ENCODE peak calls at places on chromosomes 6 and 20, in six cellular contexts. N is WTC11, A is mucosa of descending colon, E is endodermal cell, L is cardiac muscle cell, W is A549. J is an unnamed sample.

GRCh38 chr6:92559002-92559401 is 860.4 kb downstream of the EPHA7 start:
- DNase-seq in E (no peak), W (no peak), L (no peak), N (no peak), A (no peak), J (no peak)

GRCh38 chr6:157521665-157522335 is 140.8 kb downstream of the ZDHHC14 start:
- DNase-seq in N (no peak), L (peak; percentile 25), E (no peak), W (no peak), A (no peak), J (no peak)

GRCh38 chr20:45798935-45799642 is 7.3 kb downstream of the DNTTIP1 start:
- DNase-seq in L (peak; percentile 60), N (peak; percentile 75), E (peak; percentile 90), W (peak; percentile 66), A (no peak), J (peak; percentile 57)

GRCh38 chr20:49534314-49534713 is 33.6 kb downstream of the PTGIS start:
- DNase-seq in N (peak; percentile 76), A (no peak), E (peak; percentile 91), L (peak; percentile 70), W (peak; percentile 80), J (no peak)

GRCh38 chr6:14092861-14093789 is 24.4 kb upstream of the CD83 start:
- DNase-seq in N (no peak), A (no peak), L (no peak), W (no peak), E (no peak), J (no peak)

GRCh38 chr6:80623066-80623815 is 516.8 kb downstream of the BCKDHB start:
- DNase-seq in E (no peak), W (no peak), N (no peak), A (no peak), L (no peak), J (no peak)

GRCh38 chr6:97294451-97294850 is 11.4 kb upstream of the MMS22L start:
- DNase-seq in A (no peak), W (no peak), N (no peak), L (peak; percentile 39), E (no peak), J (no peak)

GRCh38 chr6:37638414-37639079 is 59.1 kb downstream of the MDGA1 start:
- DNase-seq in W (no peak), A (no peak), L (peak; percentile 29), E (no peak), N (no peak), J (no peak)

GRCh38 chr20:57881466-57882405 is 171.9 kb upstream of the PMEPA1 start:
- DNase-seq in W (no peak), E (no peak), L (no peak), N (no peak), A (no peak), J (no peak)

GRCh38 chr6:1606533-1607235 is 3.0 kb upstream of the FOXC1 start:
- DNase-seq in L (no peak), N (peak; percentile 75), A (no peak), W (no peak), E (peak; percentile 95), J (no peak)

GRCh38 chr6:128731249-128732165 is 151.4 kb upstream of the LAMA2 start:
- DNase-seq in A (no peak), L (peak; percentile 68), W (peak; percentile 8), N (no peak), E (peak; percentile 64), J (no peak)

GRCh38 chr6:161169690-161170089 is 104.2 kb downstream of the AGPAT4 start:
- DNase-seq in E (peak; percentile 34), L (peak; percentile 52), W (no peak), N (no peak), A (no peak), J (no peak)

GRCh38 chr6:20540683-20541082 is 6.4 kb downstream of the CDKAL1 start:
- DNase-seq in E (no peak), N (no peak), A (no peak), W (no peak), L (no peak), J (no peak)

GRCh38 chr6:43376551-43376981 is 7.1 kb upstream of the ZNF318 start:
- DNase-seq in E (no peak), W (no peak), L (no peak), N (no peak), A (no peak), J (no peak)

GRCh38 chr6:163415620-163416379 is 1.3 kb downstream of the QKI start:
- DNase-seq in A (peak; percentile 42), L (peak; percentile 67), W (peak; percentile 46), N (no peak), E (peak; percentile 72), J (no peak)

GRCh38 chr6:112225691-112226090 is 28.7 kb downstream of the LAMA4 start:
- DNase-seq in W (no peak), N (no peak), E (no peak), A (no peak), L (no peak), J (no peak)

GRCh38 chr20:22389836-22390542 is 194.4 kb downstream of the FOXA2 start:
- DNase-seq in N (peak; percentile 52), A (no peak), L (peak; percentile 14), W (peak; percentile 76), E (peak; percentile 85), J (no peak)

GRCh38 chr20:5834436-5835005 is 84.3 kb downstream of the SHLD1 start:
- DNase-seq in A (no peak), L (no peak), E (no peak), N (no peak), W (no peak), J (no peak)

GRCh38 chr20:57426831-57427230 is 35.6 kb downstream of the RBM38 start:
- DNase-seq in W (no peak), L (no peak), E (no peak), A (no peak), N (no peak), J (no peak)

GRCh38 chr20:51571470-51571794 is 28.9 kb upstream of the NFATC2 start:
- DNase-seq in E (no peak), L (no peak), W (no peak), A (no peak), N (no peak), J (no peak)

GRCh38 chr20:8718214-8718613 is 350.7 kb upstream of the PLCB4 start:
- DNase-seq in E (no peak), N (no peak), W (no peak), L (no peak), A (no peak), J (no peak)

GRCh38 chr20:8722277-8722928 is 346.5 kb upstream of the PLCB4 start:
- DNase-seq in L (peak; percentile 84), A (no peak), E (peak; percentile 67), W (peak; percentile 37), N (peak; percentile 22), J (no peak)

GRCh38 chr20:8723296-8723695 is 345.6 kb upstream of the PLCB4 start:
- DNase-seq in A (no peak), E (no peak), W (no peak), N (no peak), L (no peak), J (no peak)

GRCh38 chr20:8720089-8720488 is 348.8 kb upstream of the PLCB4 start:
- DNase-seq in L (peak; percentile 49), A (no peak), W (no peak), N (no peak), E (no peak), J (no peak)

DNA sequence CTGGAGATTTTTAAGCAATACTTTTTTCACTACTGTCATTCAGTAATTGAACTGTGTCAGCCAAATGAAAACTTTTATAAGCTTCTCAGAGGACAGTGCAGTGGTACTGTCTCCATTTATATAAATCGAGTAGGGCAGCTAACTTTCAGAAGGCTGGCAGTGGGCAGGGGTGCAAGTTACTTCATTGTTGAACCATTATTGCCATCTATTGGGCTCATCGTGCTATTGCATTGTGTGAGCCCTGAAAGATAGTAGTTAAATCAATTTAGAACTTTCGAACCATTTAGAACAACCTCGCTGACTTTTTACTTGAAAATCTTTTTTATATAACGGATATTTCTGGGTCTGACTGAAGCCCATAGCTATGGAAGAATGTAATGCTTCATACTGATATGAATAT is 347.8 kb upstream of the PLCB4 start:
- DNase-seq in W (peak; percentile 13), N (peak; percentile 40), A (no peak), L (peak; percentile 77), E (peak; percentile 74), J (no peak)
- TF ChIP-seq CTCF in W (peak; percentile 90), N (peak; percentile 56), A (peak; percentile 45), L (peak; percentile 78), E (peak; percentile 89), J (peak; percentile 92)

DNA sequence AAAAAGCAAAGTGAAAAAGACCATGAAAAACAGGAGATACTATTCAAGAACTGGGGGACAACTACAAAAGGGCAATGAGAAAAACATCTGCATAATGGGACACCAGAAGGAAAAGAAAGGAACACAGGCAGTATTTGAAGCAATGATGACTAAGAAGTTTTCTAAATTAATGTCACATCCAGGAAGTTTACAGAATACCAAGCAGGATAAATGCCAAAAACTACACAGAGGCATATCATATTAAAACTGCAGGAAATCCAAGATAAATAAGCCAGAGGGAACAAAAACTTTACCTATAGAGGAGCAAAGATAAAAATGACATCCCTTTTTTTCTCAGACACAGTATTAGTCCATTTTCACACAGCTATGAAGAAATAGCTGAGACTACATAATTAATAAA is 193.0 kb downstream of the ERMARD start:
- DNase-seq in A (no peak), E (no peak), N (no peak), L (no peak), W (no peak), J (no peak)
- TF ChIP-seq CTCF in A (no peak), E (no peak), N (no peak), L (no peak), W (no peak), J (no peak)

DNA sequence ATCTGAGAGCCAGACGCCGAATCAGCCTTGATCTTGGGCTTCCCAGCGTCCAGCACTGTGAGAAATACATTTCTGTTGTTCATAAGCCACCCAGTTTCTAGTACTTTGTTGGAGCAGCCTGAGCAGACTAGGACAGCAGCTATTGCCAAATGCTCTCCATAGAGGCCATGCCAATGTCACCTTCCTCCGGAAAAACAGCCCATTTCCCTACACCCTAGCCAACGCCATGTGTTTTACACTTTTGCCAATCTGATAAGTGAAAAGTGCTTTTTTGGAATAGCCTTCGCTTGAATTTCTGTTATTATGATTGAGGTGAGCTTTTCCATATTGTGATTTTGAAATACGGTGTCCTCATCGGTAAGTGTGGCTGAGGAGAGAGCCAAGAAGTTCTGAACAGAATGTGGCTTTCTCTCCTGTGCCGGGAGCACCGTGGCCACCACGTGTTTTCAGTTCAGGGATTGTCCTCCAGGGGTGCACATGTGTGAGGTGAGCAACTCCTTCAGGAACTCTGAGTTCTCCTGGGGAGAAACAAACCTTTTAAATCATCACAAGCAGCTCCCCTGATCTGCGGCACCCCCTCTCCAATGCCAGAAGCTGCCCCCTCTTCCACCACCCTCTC is 35.8 kb downstream of the TAF8 start:
- DNase-seq in N (peak; percentile 38), A (no peak), L (no peak), W (peak; percentile 41), E (peak; percentile 68), J (no peak)
- TF ChIP-seq CTCF in N (peak; percentile 17), A (no peak), L (peak; percentile 19), W (no peak), E (peak; percentile 65), J (no peak)

GRCh38 chr6:39309942-39310531 is 4.2 kb downstream of the KCNK17 start:
- DNase-seq in E (peak; percentile 94), N (peak; percentile 88), L (peak; percentile 77), W (peak; percentile 74), A (peak; percentile 86), J (peak; percentile 82)
- TF ChIP-seq CTCF in E (peak; percentile 94), N (peak; percentile 86), L (peak; percentile 93), W (peak; percentile 78), A (peak; percentile 86), J (peak; percentile 88)

GRCh38 chr6:154974485-154975149 is 20.5 kb upstream of the TIAM2 start:
- DNase-seq in A (no peak), W (no peak), N (peak; percentile 63), L (no peak), E (peak; percentile 70), J (no peak)
- TF ChIP-seq CTCF in A (no peak), W (no peak), N (peak; percentile 59), L (no peak), E (peak; percentile 64), J (peak; percentile 11)